ENCODE peak calls at places on chromosomes 7 and 10, in five cellular contexts. G is HepG2, S is H9, Z is A549, I is HCT116. Y is an unnamed sample.
A peak's percentile ranks its signal among the peaks of the same experiment; 100 is the strongest.

GRCh38 chr7:130732980-130733865 is 784 bp downstream of the KLF14 start:
- DNase-seq in S (peak; percentile 61), G (no peak), Z (peak; percentile 9), I (peak; percentile 8), Y (no peak)

GRCh38 chr7:140165422-140165821 is 11.4 kb downstream of the KDM7A start:
- DNase-seq in G (no peak), Z (peak; percentile 50), I (peak; percentile 35), S (no peak), Y (no peak)

GRCh38 chr10:33260403-33261239 is 73.8 kb downstream of the NRP1 start:
- DNase-seq in S (no peak), I (no peak), G (no peak), Z (peak; percentile 77), Y (no peak)

GRCh38 chr7:2689951-2690705 is 2.1 kb downstream of the AMZ1 start:
- DNase-seq in I (no peak), Z (no peak), S (no peak), G (no peak), Y (no peak)

GRCh38 chr10:113362645-113363091 is 190.2 kb upstream of the HABP2 start:
- DNase-seq in S (no peak), Z (no peak), I (no peak), G (no peak), Y (no peak)

GRCh38 chr7:90999989-91000979 is 263.9 kb upstream of the FZD1 start:
- DNase-seq in G (no peak), S (no peak), I (no peak), Z (no peak), Y (no peak)

GRCh38 chr10:22986771-22987542 is 59.1 kb downstream of the ARMC3 start:
- DNase-seq in S (no peak), Z (peak; percentile 35), I (peak; percentile 21), G (peak; percentile 6), Y (no peak)

GRCh38 chr7:117137868-117138267 is 184.6 kb downstream of the ST7 start:
- DNase-seq in Z (no peak), S (no peak), G (no peak), I (no peak), Y (no peak)

GRCh38 chr10:104816501-104816900 is 175.4 kb downstream of the SORCS3 start:
- DNase-seq in Z (no peak), G (no peak), S (no peak), I (no peak), Y (no peak)

GRCh38 chr10:10528563-10528910 is 489.1 kb upstream of the CELF2 start:
- DNase-seq in G (no peak), Z (no peak), I (no peak), S (no peak), Y (no peak)

GRCh38 chr7:38681882-38682281 is 50.7 kb upstream of the AMPH start:
- DNase-seq in S (no peak), I (no peak), G (no peak), Z (no peak), Y (no peak)

GRCh38 chr10:6423004-6423403 is 157.1 kb downstream of the PRKCQ start:
- DNase-seq in Z (no peak), S (no peak), G (no peak), I (no peak), Y (peak; percentile 63)

GRCh38 chr10:88994034-88994433 is 3.4 kb downstream of the FAS start:
- DNase-seq in S (no peak), G (no peak), Z (no peak), I (no peak), Y (no peak)

GRCh38 chr7:98205162-98205845 is 5.9 kb upstream of the BHLHA15 start:
- DNase-seq in S (no peak), Z (no peak), I (no peak), G (no peak), Y (no peak)

GRCh38 chr10:24952701-24953349 is 419 bp upstream of the PRTFDC1 start:
- DNase-seq in Z (peak; percentile 44), S (peak; percentile 75), I (no peak), G (no peak), Y (peak; percentile 25)

GRCh38 chr7:25879799-25880198 is 272.2 kb upstream of the NFE2L3 start:
- DNase-seq in G (no peak), Z (no peak), I (no peak), S (no peak), Y (no peak)

GRCh38 chr7:33895025-33895804 is 10.1 kb upstream of the BMPER start:
- DNase-seq in G (peak; percentile 41), I (peak; percentile 39), Z (peak; percentile 80), S (peak; percentile 93), Y (no peak)

GRCh38 chr7:85820702-85821443 is 634.0 kb upstream of the SEMA3D start:
- DNase-seq in G (no peak), Z (no peak), S (peak; percentile 42), I (no peak), Y (no peak)

GRCh38 chr10:93086289-93086688 is 12.6 kb downstream of the CYP26A1 start:
- DNase-seq in I (no peak), Z (no peak), S (peak; percentile 22), G (no peak), Y (no peak)

GRCh38 chr10:112715581-112715980 is 234.5 kb upstream of the TCF7L2 start:
- DNase-seq in Z (no peak), G (no peak), I (no peak), S (no peak), Y (no peak)

GRCh38 chr10:75395171-75395954 is 6.2 kb downstream of the ZNF503 start:
- DNase-seq in S (peak; percentile 70), I (no peak), G (no peak), Z (peak; percentile 29), Y (no peak)
- H3K4me2 ChIP-seq in S (peak overlapping the region; percentile 60), I (peak overlapping the region; percentile 100), G (no peak overlapping the region), Z (peak overlapping the region; percentile 87), Y (peak overlapping the region; percentile 22)

GRCh38 chr10:110863956-110864355 is 7.8 kb upstream of the PDCD4 start:
- DNase-seq in Z (no peak), S (no peak), I (no peak), G (no peak), Y (no peak)
- H3K4me1 ChIP-seq in Z (peaks cover 37% of the 10 kb centered on the region), S (no peaks in the 10 kb centered on the region), I (peaks cover 11% of the 10 kb centered on the region), G (peaks cover 67% of the 10 kb centered on the region), Y (peaks cover 42% of the 10 kb centered on the region)

GRCh38 chr7:17682586-17682985 is 257.7 kb downstream of the SNX13 start:
- DNase-seq in S (no peak), I (no peak), Z (no peak), G (no peak), Y (no peak)

GRCh38 chr7:17679427-17679826 is 260.9 kb downstream of the SNX13 start:
- DNase-seq in G (no peak), S (no peak), I (no peak), Z (peak; percentile 37), Y (no peak)

GRCh38 chr7:17681965-17682364 is 258.3 kb downstream of the SNX13 start:
- DNase-seq in Z (no peak), S (no peak), G (no peak), I (no peak), Y (no peak)

GRCh38 chr7:17680943-17681351 is 259.3 kb downstream of the SNX13 start:
- DNase-seq in G (peak; percentile 11), Z (peak; percentile 20), I (peak; percentile 12), S (no peak), Y (no peak)

GRCh38 chr7:17680026-17680425 is 260.3 kb downstream of the SNX13 start:
- DNase-seq in I (no peak), G (no peak), S (no peak), Z (peak; percentile 72), Y (no peak)
- H3K4me2 ChIP-seq in I (no peak overlapping the region), G (no peak overlapping the region), S (no peak overlapping the region), Z (peak overlapping the region; percentile 71), Y (peak overlapping the region; percentile 70)

GRCh38 chr7:361680-362415 is 71.9 kb downstream of the FOXL3 start:
- DNase-seq in S (no peak), Z (no peak), G (no peak), I (no peak), Y (no peak)

GRCh38 chr7:362416-363096 is 72.6 kb downstream of the FOXL3 start:
- DNase-seq in Z (no peak), I (no peak), G (no peak), S (no peak), Y (no peak)

GRCh38 chr7:364536-364935 is 74.6 kb downstream of the FOXL3 start:
- DNase-seq in G (no peak), Z (no peak), I (no peak), S (no peak), Y (no peak)

GRCh38 chr7:365593-365992 is 75.6 kb downstream of the FOXL3 start:
- DNase-seq in Z (no peak), G (no peak), S (no peak), I (no peak), Y (no peak)

GRCh38 chr7:363626-364025 is 73.7 kb downstream of the FOXL3 start:
- DNase-seq in I (no peak), G (no peak), S (no peak), Z (no peak), Y (no peak)
- H3K4me1 ChIP-seq in I (no peaks in the 10 kb centered on the region), G (peaks cover 40% of the 10 kb centered on the region), S (no peaks in the 10 kb centered on the region), Z (no peaks in the 10 kb centered on the region), Y (peaks cover 46% of the 10 kb centered on the region)

GRCh38 chr10:133087679-133088523 is at the start of gene ADGRA1:
- DNase-seq in S (peak; percentile 67), G (no peak), I (no peak), Z (no peak), Y (no peak)
- H3K4me2 ChIP-seq in S (peak within 1 kb of the TSS; percentile 27), G (peak within 1 kb of the TSS; percentile 49), I (no peak within 1 kb of the TSS), Z (peak within 1 kb of the TSS; percentile 88), Y (no peak within 1 kb of the TSS)

DNA sequence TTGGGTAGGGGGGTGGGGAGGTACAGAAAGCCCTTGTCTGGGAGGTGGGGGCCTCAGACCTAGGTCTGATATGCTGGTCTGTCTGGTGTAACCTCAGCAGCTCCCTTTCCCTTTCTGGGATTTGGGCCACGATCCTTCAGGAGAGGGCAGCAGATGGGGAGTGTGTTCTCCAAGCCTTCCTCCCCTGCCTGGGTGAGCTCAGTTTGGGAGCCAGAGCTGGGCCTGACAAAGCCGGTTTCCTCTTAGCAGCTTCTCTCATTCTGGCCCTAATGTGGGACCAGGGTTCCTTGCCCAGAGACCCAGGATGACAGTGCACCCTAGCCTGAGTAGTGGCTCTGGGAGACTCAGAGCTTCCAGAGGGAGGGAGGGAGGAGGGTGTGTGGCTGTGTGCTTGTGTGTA is 96.3 kb downstream of the ZMIZ1 start:
- DNase-seq in S (no peak), I (no peak), G (no peak), Z (no peak), Y (no peak)
- H3K4me1 ChIP-seq in S (peaks cover 3% of the 10 kb centered on the region), I (no peaks in the 10 kb centered on the region), G (peaks cover 13% of the 10 kb centered on the region), Z (peaks cover 62% of the 10 kb centered on the region), Y (no peaks in the 10 kb centered on the region)

DNA sequence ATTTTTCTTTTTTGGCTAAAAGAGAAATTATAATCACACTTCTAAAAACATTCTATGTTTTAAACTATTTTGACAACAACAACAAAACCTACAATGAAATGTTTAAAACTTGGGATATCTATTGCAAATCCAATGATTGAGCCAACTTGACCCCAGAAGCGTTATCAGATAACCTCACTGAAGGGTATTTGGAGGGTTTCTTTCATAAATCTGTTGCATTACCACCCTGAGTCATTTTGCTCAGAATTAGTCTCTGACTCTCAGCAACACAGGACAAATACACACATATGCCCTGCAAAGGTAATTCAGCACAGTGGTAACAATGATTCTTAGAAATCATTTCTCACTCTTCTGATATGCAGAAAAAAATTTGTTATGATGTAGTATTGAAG is 2.3 kb upstream of the COL1A2 start:
- DNase-seq in Z (no peak), S (no peak), I (no peak), G (no peak), Y (no peak)
- H3K4me2 ChIP-seq in Z (peak overlapping the region; percentile 72), S (no peak overlapping the region), I (no peak overlapping the region), G (no peak overlapping the region), Y (no peak overlapping the region)

GRCh38 chr7:78400038-78400437 is 601.5 kb downstream of the PHTF2 start:
- DNase-seq in G (no peak), I (no peak), S (no peak), Z (no peak), Y (no peak)
- H3K4me1 ChIP-seq in G (no peaks in the 10 kb centered on the region), I (no peaks in the 10 kb centered on the region), S (peaks cover 15% of the 10 kb centered on the region), Z (no peaks in the 10 kb centered on the region), Y (no peaks in the 10 kb centered on the region)

GRCh38 chr7:80165177-80165576 is 30.5 kb downstream of the GNAI1 start:
- DNase-seq in I (no peak), G (no peak), Z (no peak), S (no peak), Y (no peak)
- H3K4me2 ChIP-seq in I (no peak overlapping the region), G (no peak overlapping the region), Z (no peak overlapping the region), S (no peak overlapping the region), Y (no peak overlapping the region)